ENCODE peak calls at places on chromosomes 13 and 19, in eight cellular contexts. M, K, Y, O, W, F, U and P are unnamed samples.

GRCh38 chr13:68816715-68817114 is 1290.9 kb upstream of the ATXN8OS start:
- DNase-seq in O (no peak), M (no peak), F (no peak), Y (no peak), W (no peak), U (no peak), K (no peak), P (no peak)

GRCh38 chr13:66895780-66896179 is 334.4 kb downstream of the PCDH9 start:
- DNase-seq in O (no peak), W (no peak), K (no peak), F (no peak), U (no peak), M (no peak), Y (no peak), P (no peak)

GRCh38 chr19:35360880-35361420 is 2.7 kb downstream of the FFAR3 start:
- DNase-seq in K (no peak), M (no peak), W (no peak), U (no peak), O (no peak), F (no peak), Y (no peak), P (no peak)

GRCh38 chr13:20993661-20994440 is 67.5 kb downstream of the LATS2 start:
- DNase-seq in O (peak), K (peak), W (no peak), M (no peak), Y (no peak), F (no peak), U (peak), P (no peak)

GRCh38 chr19:42178791-42179500 is 38.5 kb downstream of the DEDD2 start:
- DNase-seq in Y (no peak), W (no peak), M (no peak), O (no peak), U (no peak), F (no peak), K (no peak), P (peak)

GRCh38 chr13:51644649-51645048 is 60.4 kb downstream of the WDFY2 start:
- DNase-seq in M (no peak), Y (no peak), O (peak), U (no peak), K (no peak), F (no peak), W (no peak), P (no peak)

GRCh38 chr19:10690351-10690781 is 10.9 kb upstream of the QTRT1 start:
- DNase-seq in M (no peak), Y (no peak), U (no peak), W (no peak), K (no peak), F (no peak), O (no peak), P (no peak)

GRCh38 chr13:46803586-46803985 is 6.6 kb upstream of the ESD start:
- DNase-seq in K (no peak), U (no peak), F (no peak), M (no peak), Y (no peak), W (no peak), O (peak), P (no peak)

GRCh38 chr13:73082471-73082870 is 23.7 kb downstream of the KLF5 start:
- DNase-seq in O (no peak), M (no peak), W (no peak), K (no peak), Y (no peak), U (no peak), F (no peak), P (no peak)

GRCh38 chr13:62357887-62358645 is 942.4 kb upstream of the PCDH20 start:
- DNase-seq in U (no peak), Y (no peak), K (peak), M (no peak), W (no peak), F (no peak), O (peak), P (no peak)

GRCh38 chr19:10431254-10431942 is 11.1 kb downstream of the PDE4A start:
- DNase-seq in K (no peak), U (no peak), Y (no peak), O (peak), W (no peak), F (peak), M (no peak), P (no peak)

GRCh38 chr13:26480246-26480855 is 77.1 kb upstream of the WASF3 start:
- DNase-seq in K (no peak), U (no peak), Y (no peak), O (no peak), M (no peak), F (no peak), W (no peak), P (no peak)

GRCh38 chr13:110984798-110985197 is 69.9 kb upstream of the ANKRD10 start:
- DNase-seq in W (no peak), O (no peak), M (no peak), F (no peak), K (no peak), U (no peak), Y (no peak), P (no peak)

GRCh38 chr13:24625870-24626419 is 54.3 kb upstream of the ATP12A start:
- DNase-seq in O (no peak), F (no peak), Y (no peak), U (no peak), K (no peak), W (no peak), M (no peak), P (no peak)

GRCh38 chr19:54665530-54665929 is 2.7 kb downstream of the LILRB4 start:
- DNase-seq in K (no peak), Y (no peak), O (no peak), W (no peak), M (no peak), U (no peak), F (no peak), P (no peak)

GRCh38 chr13:21008026-21008425 is 53.4 kb downstream of the LATS2 start:
- DNase-seq in K (no peak), Y (no peak), W (no peak), M (no peak), U (no peak), O (no peak), F (no peak), P (no peak)

GRCh38 chr13:42926555-42926954 is 65.5 kb downstream of the EPSTI1 start:
- DNase-seq in U (no peak), Y (no peak), K (no peak), W (no peak), O (no peak), F (no peak), M (no peak), P (no peak)

GRCh38 chr19:46981296-46981695 is 38.3 kb upstream of the NPAS1 start:
- DNase-seq in U (no peak), F (no peak), Y (no peak), M (no peak), O (no peak), W (no peak), K (no peak), P (no peak)

GRCh38 chr13:39196957-39197644 is 158.8 kb downstream of the NHLRC3 start:
- DNase-seq in W (no peak), K (no peak), Y (no peak), O (no peak), F (no peak), M (no peak), U (no peak), P (no peak)

GRCh38 chr13:102042746-102043145 is 359.1 kb downstream of the FGF14 start:
- DNase-seq in O (no peak), W (no peak), F (no peak), K (no peak), M (no peak), U (no peak), Y (no peak), P (no peak)

GRCh38 chr13:36297600-36298338 is at the start of gene CCDC169:
- DNase-seq in W (peak), K (peak), O (peak), Y (peak), M (peak), F (peak), U (peak), P (peak)

GRCh38 chr13:34165158-34165557 is 347.2 kb downstream of the RFC3 start:
- DNase-seq in K (no peak), U (no peak), O (no peak), M (no peak), Y (no peak), W (no peak), F (no peak), P (no peak)

GRCh38 chr13:28423010-28423409 is 71.9 kb downstream of the FLT1 start:
- DNase-seq in F (peak), M (no peak), W (peak), Y (no peak), K (no peak), O (no peak), U (peak), P (no peak)

GRCh38 chr13:108944760-108945159 is 315.3 kb downstream of the MYO16 start:
- DNase-seq in W (no peak), F (no peak), K (no peak), U (no peak), O (no peak), M (no peak), Y (no peak), P (no peak)